ENCODE peak calls at places on chromosomes 16 and 17, in seven cellular contexts. Y is activated naive CD4-positive, alpha-beta T cell treated with anti-CD3 and anti-CD28 coated beads, Interleukin-2, amount 50 U/mL, for 72 hours; V is naive thymus-derived CD8-positive, alpha-beta T cell; L is transverse colon; A is nephron progenitor cell; E is CD4-positive, alpha-beta memory T cell; G is IMR-90. S is an unnamed sample.

GRCh38 chr16:87678618-87679017 is 76.3 kb downstream of the JPH3 start:
- DNase-seq in Y (no peak), E (no peak), L (no peak), G (no peak), V (no peak), A (no peak), S (no peak)

GRCh38 chr16:77194295-77195231 is 3.6 kb downstream of the MON1B start:
- DNase-seq in V (no peak), L (no peak), E (no peak), Y (no peak), G (no peak), A (no peak), S (no peak)

GRCh38 chr17:74351552-74352210 is 10.0 kb downstream of the BTBD17 start:
- DNase-seq in A (peak; percentile 69), V (no peak), L (no peak), Y (no peak), G (no peak), E (no peak), S (no peak)

GRCh38 chr17:58328195-58329034 is at the start of gene TSPOAP1:
- DNase-seq in L (peak; percentile 46), E (peak; percentile 59), A (peak; percentile 77), V (peak; percentile 67), Y (peak; percentile 88), G (no peak), S (peak; percentile 91)

GRCh38 chr16:68972720-68973119 is 129.4 kb downstream of the TANGO6 start:
- DNase-seq in L (peak; percentile 17), V (no peak), Y (no peak), A (peak; percentile 37), E (no peak), G (peak; percentile 70), S (no peak)

GRCh38 chr17:58046230-58047094 is 36.8 kb upstream of the DYNLL2 start:
- DNase-seq in E (no peak), L (no peak), V (no peak), A (no peak), Y (no peak), G (no peak), S (no peak)

GRCh38 chr17:32152130-32152529 is 9.8 kb downstream of the RHOT1 start:
- DNase-seq in V (no peak), E (no peak), A (no peak), Y (no peak), L (peak; percentile 31), G (no peak), S (no peak)

GRCh38 chr16:54742436-54742835 is 188.2 kb upstream of the IRX5 start:
- DNase-seq in A (no peak), G (no peak), E (no peak), Y (no peak), V (no peak), L (no peak), S (no peak)

GRCh38 chr16:14458576-14458975 is 171.5 kb downstream of the PARN start:
- DNase-seq in A (no peak), V (no peak), E (no peak), L (no peak), G (no peak), Y (no peak), S (no peak)

GRCh38 chr17:7167832-7168231 is 11.3 kb downstream of the ASGR1 start:
- DNase-seq in V (no peak), L (no peak), A (no peak), E (no peak), G (no peak), Y (no peak), S (no peak)

GRCh38 chr17:40666366-40666765 is 1.4 kb upstream of the KRT222 start:
- DNase-seq in V (no peak), G (no peak), Y (no peak), E (no peak), L (no peak), A (no peak), S (no peak)

GRCh38 chr17:34556951-34557350 is 22.4 kb upstream of the TMEM132E start:
- DNase-seq in V (no peak), A (no peak), E (no peak), G (no peak), Y (no peak), L (no peak), S (no peak)

GRCh38 chr16:28063611-28064061 is at the start of gene GSG1L:
- DNase-seq in L (no peak), A (peak; percentile 59), Y (no peak), G (no peak), V (no peak), E (no peak), S (no peak)

GRCh38 chr17:2179615-2180295 is 123.8 kb downstream of the SMG6 start:
- DNase-seq in Y (no peak), A (no peak), V (no peak), E (no peak), G (peak; percentile 98), L (peak; percentile 67), S (no peak)

GRCh38 chr17:44830359-44831269 is 527 bp upstream of the GJC1 start:
- DNase-seq in A (no peak), V (no peak), G (no peak), E (peak; percentile 16), Y (no peak), L (peak; percentile 10), S (no peak)

GRCh38 chr17:82138511-82138992 is 40.5 kb upstream of the FASN start:
- DNase-seq in V (no peak), G (no peak), Y (no peak), A (no peak), L (no peak), E (no peak), S (no peak)

GRCh38 chr17:76537288-76537577 is 276 bp downstream of the CYGB start:
- DNase-seq in E (no peak), Y (no peak), A (no peak), L (no peak), G (peak; percentile 39), V (no peak), S (no peak)

GRCh38 chr16:51061355-51061754 is 89.7 kb downstream of the SALL1 start:
- DNase-seq in Y (no peak), V (no peak), L (no peak), A (no peak), E (no peak), G (no peak), S (no peak)

GRCh38 chr16:65445313-65446260 is 323.7 kb upstream of the CDH11 start:
- DNase-seq in L (no peak), V (no peak), E (no peak), Y (no peak), G (no peak), A (no peak), S (no peak)

GRCh38 chr17:17661834-17662233 is 19.4 kb upstream of the RAI1 start:
- DNase-seq in G (no peak), E (no peak), Y (no peak), A (no peak), L (no peak), V (no peak), S (no peak)

GRCh38 chr16:64012166-64012565 is 1109.7 kb downstream of the CDH11 start:
- DNase-seq in V (no peak), G (no peak), L (no peak), Y (no peak), A (no peak), E (no peak), S (no peak)

GRCh38 chr17:75681289-75681688 is 14.2 kb downstream of the SAP30BP start:
- DNase-seq in Y (no peak), G (peak; percentile 58), A (no peak), V (no peak), L (no peak), E (no peak), S (no peak)